ENCODE peak calls at places on chromosomes 4 and X, in six cellular contexts. Z, E, K, W, U and M are unnamed samples.

GRCh38 chrX:103806862-103807474 is 25.1 kb downstream of the RAB9B start:
- DNase-seq in Z (no peak), E (no peak), K (no peak), W (no peak), U (no peak), M (no peak)

GRCh38 chr4:186845137-186845842 is 121.6 kb upstream of the FAT1 start:
- DNase-seq in Z (no peak), E (peak), K (peak), W (peak), U (peak), M (no peak)

GRCh38 chr4:116870667-116871066 is 214.7 kb downstream of the TRAM1L1 start:
- DNase-seq in Z (no peak), E (no peak), K (no peak), W (no peak), U (no peak), M (no peak)

GRCh38 chrX:40805404-40805803 is 70.1 kb upstream of the MED14 start:
- DNase-seq in Z (no peak), E (no peak), K (no peak), W (no peak), U (peak), M (no peak)

GRCh38 chrX:30821116-30821515 is 67.9 kb downstream of the TAB3 start:
- DNase-seq in Z (no peak), E (peak), K (no peak), W (no peak), U (no peak), M (no peak)

GRCh38 chr4:154208424-154208823 is 283.2 kb downstream of the DCHS2 start:
- DNase-seq in Z (no peak), E (no peak), K (peak), W (no peak), U (peak), M (no peak)

GRCh38 chr4:148273501-148273986 is 168.7 kb downstream of the NR3C2 start:
- DNase-seq in Z (no peak), E (peak), K (no peak), W (no peak), U (no peak), M (no peak)

GRCh38 chrX:138492371-138492770 is 219.1 kb downstream of the FGF13 start:
- DNase-seq in Z (no peak), E (no peak), K (no peak), W (no peak), U (no peak), M (no peak)

GRCh38 chr4:152398060-152398459 is 137.8 kb downstream of the FBXW7 start:
- DNase-seq in Z (no peak), E (peak), K (no peak), W (peak), U (peak), M (no peak)

GRCh38 chr4:169272265-169272886 is 1.6 kb upstream of the SH3RF1 start:
- DNase-seq in Z (peak), E (peak), K (peak), W (peak), U (no peak), M (peak)

GRCh38 chrX:135543924-135544323 is 23.5 kb downstream of the INTS6L start:
- DNase-seq in Z (no peak), E (no peak), K (no peak), W (no peak), U (no peak), M (peak)

GRCh38 chr4:85644061-85644460 is 169.1 kb downstream of the ARHGAP24 start:
- DNase-seq in Z (no peak), E (no peak), K (no peak), W (no peak), U (no peak), M (no peak)

GRCh38 chr4:35963969-35964515 is 280.3 kb downstream of the ARAP2 start:
- DNase-seq in Z (no peak), E (peak), K (peak), W (no peak), U (no peak), M (no peak)

GRCh38 chrX:30343206-30343605 is 34.0 kb upstream of the NR0B1 start:
- DNase-seq in Z (no peak), E (no peak), K (no peak), W (no peak), U (no peak), M (no peak)

GRCh38 chr4:117434424-117434823 is 349.0 kb upstream of the TRAM1L1 start:
- DNase-seq in Z (no peak), E (no peak), K (no peak), W (no peak), U (no peak), M (no peak)

GRCh38 chrX:28586291-28586690 is 955 bp upstream of the IL1RAPL1 start:
- DNase-seq in Z (no peak), E (peak), K (no peak), W (peak), U (no peak), M (no peak)

GRCh38 chr4:98586634-98587354 is 71.6 kb downstream of the TSPAN5 start:
- DNase-seq in Z (no peak), E (no peak), K (no peak), W (no peak), U (no peak), M (no peak)

GRCh38 chr4:39354178-39354503 is 12.0 kb downstream of the RFC1 start:
- DNase-seq in Z (no peak), E (no peak), K (no peak), W (no peak), U (no peak), M (no peak)

GRCh38 chrX:27321632-27322031 is 141.5 kb downstream of the PPP4R3C start:
- DNase-seq in Z (no peak), E (no peak), K (no peak), W (no peak), U (no peak), M (no peak)

GRCh38 chrX:12970691-12971202 is 4.2 kb upstream of the TMSB4X start:
- DNase-seq in Z (no peak), E (peak), K (no peak), W (peak), U (peak), M (no peak)

GRCh38 chrX:49876750-49877149 is 2.5 kb upstream of the USP27X start:
- DNase-seq in Z (no peak), E (peak), K (peak), W (peak), U (peak), M (peak)

GRCh38 chr4:145565328-145565727 is 53.9 kb upstream of the MMAA start:
- DNase-seq in Z (no peak), E (no peak), K (no peak), W (no peak), U (no peak), M (no peak)

GRCh38 chrX:28787206-28787605 is 200.0 kb downstream of the IL1RAPL1 start:
- DNase-seq in Z (no peak), E (peak), K (peak), W (peak), U (no peak), M (no peak)

GRCh38 chr4:144666539-144667175 is 20.7 kb downstream of the HHIP start:
- DNase-seq in Z (no peak), E (peak), K (peak), W (peak), U (no peak), M (no peak)

GRCh38 chr4:76703123-76703490 is 194.8 kb downstream of the SOWAHB start:
- DNase-seq in Z (no peak), E (peak), K (peak), W (no peak), U (no peak), M (no peak)

GRCh38 chr4:88897180-88897579 is 159.8 kb downstream of the FAM13A start:
- DNase-seq in Z (no peak), E (no peak), K (peak), W (peak), U (no peak), M (no peak)

GRCh38 chr4:142818009-142818408 is 28.1 kb downstream of the INPP4B start:
- DNase-seq in Z (no peak), E (peak), K (no peak), W (peak), U (no peak), M (no peak)

GRCh38 chr4:5338511-5338910 is 287.2 kb downstream of the STK32B start:
- DNase-seq in Z (no peak), E (no peak), K (no peak), W (no peak), U (no peak), M (no peak)

GRCh38 chrX:70174754-70175153 is 2.5 kb upstream of the DGAT2L6 start:
- DNase-seq in Z (no peak), E (no peak), K (no peak), W (peak), U (no peak), M (no peak)

GRCh38 chrX:123308663-123309062 is 124.6 kb downstream of the GRIA3 start:
- DNase-seq in Z (no peak), E (no peak), K (no peak), W (no peak), U (no peak), M (no peak)

GRCh38 chr4:147732516-147733193 is 767 bp downstream of the ARHGAP10 start:
- DNase-seq in Z (no peak), E (peak), K (peak), W (peak), U (no peak), M (peak)

GRCh38 chrX:24643116-24643515 is 4.0 kb downstream of the PCYT1B start:
- DNase-seq in Z (no peak), E (peak), K (peak), W (no peak), U (peak), M (no peak)

GRCh38 chr4:8044699-8045098 is 105.0 kb upstream of the AFAP1 start:
- DNase-seq in Z (no peak), E (no peak), K (no peak), W (no peak), U (no peak), M (no peak)

GRCh38 chr4:186190456-186191265 is 706 bp upstream of the CYP4V2 start:
- DNase-seq in Z (no peak), E (peak), K (no peak), W (no peak), U (peak), M (peak)

DNA sequence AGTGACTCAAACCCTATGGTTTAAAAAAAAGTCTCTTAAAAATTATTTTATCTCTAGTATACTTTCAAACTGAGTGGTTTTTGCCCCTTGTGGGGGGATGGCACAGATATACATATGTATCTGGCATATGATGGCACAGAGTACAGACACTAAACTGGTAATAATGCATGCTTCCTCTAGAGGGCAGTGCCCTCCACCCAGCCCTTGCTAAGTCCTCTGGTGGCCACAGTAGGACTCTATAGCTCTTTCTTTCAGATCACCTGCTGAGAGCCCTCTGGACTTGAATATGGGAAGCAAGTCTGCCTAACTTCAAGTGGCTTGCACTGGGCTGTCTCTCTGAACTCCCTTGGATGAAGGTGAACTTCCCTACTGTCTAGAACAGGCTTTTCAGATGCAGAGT is 66.3 kb downstream of the TSPAN7 start:
- DNase-seq in Z (no peak), E (peak), K (peak), W (peak), U (peak), M (peak)
- TF ChIP-seq CTCF in Z (peak), E (peak), K (peak), W (peak), U (peak), M (peak)

GRCh38 chr4:3493720-3494492 is 30.8 kb downstream of the DOK7 start:
- DNase-seq in Z (no peak), E (no peak), K (no peak), W (no peak), U (no peak), M (no peak)

GRCh38 chr4:3496021-3496420 is 32.9 kb downstream of the DOK7 start:
- DNase-seq in Z (no peak), E (no peak), K (no peak), W (no peak), U (no peak), M (no peak)

GRCh38 chr4:3495341-3495975 is 32.4 kb downstream of the DOK7 start:
- DNase-seq in Z (no peak), E (no peak), K (no peak), W (no peak), U (no peak), M (no peak)

GRCh38 chr4:3492741-3493719 is 29.9 kb downstream of the DOK7 start:
- DNase-seq in Z (no peak), E (no peak), K (no peak), W (peak), U (no peak), M (no peak)

GRCh38 chr4:3494501-3494900 is 31.4 kb downstream of the DOK7 start:
- DNase-seq in Z (no peak), E (no peak), K (no peak), W (no peak), U (no peak), M (no peak)
- TF ChIP-seq CTCF in Z (no peak), E (no peak), K (no peak), W (no peak), U (no peak), M (no peak)

DNA sequence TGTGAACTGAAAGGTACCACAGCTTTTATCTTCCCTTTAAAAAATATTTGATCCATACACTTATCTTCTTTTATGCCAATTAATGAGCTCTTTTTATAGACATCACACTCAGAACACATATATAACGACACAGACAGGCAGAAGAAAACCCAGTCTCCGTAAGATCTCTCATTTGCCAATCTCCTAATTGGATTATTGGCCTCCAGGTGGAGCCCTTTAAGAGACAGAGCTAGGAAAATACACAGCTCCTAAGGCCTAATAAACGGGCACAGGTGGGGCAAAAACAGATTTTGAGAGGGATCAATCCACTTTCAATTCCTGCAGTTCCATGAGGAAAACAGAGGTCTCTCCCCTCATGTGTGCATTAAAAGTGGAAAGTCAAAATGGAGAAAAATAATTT is 1495.4 kb downstream of the RPA4 start:
- DNase-seq in Z (no peak), E (no peak), K (no peak), W (no peak), U (no peak), M (no peak)
- TF ChIP-seq CTCF in Z (peak), E (no peak), K (no peak), W (no peak), U (no peak), M (no peak)

DNA sequence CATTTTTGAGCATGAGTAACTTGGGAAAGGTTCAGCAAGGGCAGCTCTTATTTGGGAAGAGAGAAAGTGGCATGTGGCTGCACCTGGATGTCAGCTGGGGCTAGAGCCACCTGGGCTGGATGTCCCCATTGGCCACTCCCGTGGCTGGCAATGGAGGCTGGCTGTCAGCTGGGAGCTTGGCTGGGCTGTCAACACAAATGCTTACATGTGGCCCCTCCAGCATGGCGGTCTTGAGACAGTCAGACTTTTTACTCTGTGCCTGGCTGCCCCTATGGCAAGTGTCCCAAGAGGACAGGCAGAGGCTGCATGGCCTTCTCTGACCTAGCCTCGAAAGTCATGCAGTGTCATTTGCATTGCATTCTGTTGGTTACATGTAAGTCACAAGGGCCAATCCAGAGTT is 99.6 kb downstream of the FAM53A start:
- DNase-seq in Z (no peak), E (no peak), K (no peak), W (no peak), U (no peak), M (no peak)
- TF ChIP-seq CTCF in Z (no peak), E (no peak), K (no peak), W (no peak), U (no peak), M (no peak)

GRCh38 chr4:1777822-1778641 is 15.1 kb upstream of the FGFR3 start:
- DNase-seq in Z (no peak), E (peak), K (peak), W (no peak), U (peak), M (no peak)
- TF ChIP-seq CTCF in Z (no peak), E (peak), K (no peak), W (no peak), U (no peak), M (no peak)

DNA sequence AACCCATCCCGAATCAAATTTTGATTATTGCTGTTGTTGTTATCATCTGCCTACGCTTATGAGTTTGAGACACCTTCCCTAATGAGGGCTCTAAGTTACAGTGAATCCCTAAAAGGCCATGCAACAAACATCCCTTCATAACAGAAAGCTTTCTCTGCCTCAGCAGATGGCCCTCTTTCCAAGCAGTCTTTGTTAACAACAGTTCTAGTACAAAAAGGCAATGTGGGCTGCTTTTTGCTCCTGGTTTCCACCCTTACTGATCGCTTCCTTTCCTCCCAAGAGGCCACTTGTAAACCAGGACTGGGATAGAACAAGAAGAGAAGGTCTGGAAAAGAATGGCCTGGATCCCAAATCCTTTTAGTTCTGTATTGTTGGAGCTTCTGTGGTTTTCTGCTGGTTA is 24.2 kb downstream of the GPC4 start:
- DNase-seq in Z (no peak), E (no peak), K (no peak), W (no peak), U (no peak), M (no peak)
- TF ChIP-seq CTCF in Z (no peak), E (no peak), K (no peak), W (no peak), U (no peak), M (no peak)

GRCh38 chrX:83416273-83416672 is 91.8 kb upstream of the POU3F4 start:
- DNase-seq in Z (no peak), E (peak), K (no peak), W (no peak), U (no peak), M (no peak)
- TF ChIP-seq CTCF in Z (no peak), E (no peak), K (peak), W (peak), U (no peak), M (no peak)

GRCh38 chrX:119419898-119420297 is 20.8 kb downstream of the SLC25A43 start:
- DNase-seq in Z (no peak), E (no peak), K (no peak), W (no peak), U (no peak), M (no peak)

GRCh38 chrX:119419146-119419545 is 20.0 kb downstream of the SLC25A43 start:
- DNase-seq in Z (no peak), E (no peak), K (no peak), W (no peak), U (no peak), M (no peak)

GRCh38 chrX:119417376-119417775 is 18.2 kb downstream of the SLC25A43 start:
- DNase-seq in Z (no peak), E (no peak), K (no peak), W (no peak), U (no peak), M (no peak)

GRCh38 chrX:119421306-119421705 is 22.2 kb downstream of the SLC25A43 start:
- DNase-seq in Z (no peak), E (no peak), K (no peak), W (no peak), U (no peak), M (no peak)

DNA sequence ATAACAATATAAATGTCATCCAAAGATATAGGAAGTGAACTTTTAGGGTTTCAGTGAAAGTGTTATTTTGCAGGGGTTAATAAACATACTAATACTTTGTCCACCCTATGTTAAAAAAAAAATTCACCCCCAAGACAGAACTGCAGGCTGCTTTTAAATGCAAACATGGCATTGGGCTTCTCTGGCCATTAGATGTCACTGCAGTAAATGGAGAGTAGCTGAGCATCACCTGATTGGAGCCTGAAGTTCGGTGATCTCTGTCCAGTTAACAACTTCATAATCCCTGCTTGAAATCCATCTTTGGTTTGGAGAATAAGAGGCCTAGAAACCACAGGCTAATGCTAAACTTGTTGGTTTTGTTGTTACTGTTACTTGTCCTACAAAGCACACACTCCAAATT is 18.7 kb downstream of the SLC25A43 start:
- DNase-seq in Z (no peak), E (peak), K (no peak), W (no peak), U (peak), M (no peak)
- TF ChIP-seq CTCF in Z (peak), E (peak), K (peak), W (peak), U (peak), M (no peak)

GRCh38 chr4:184388106-184388505 is 86.2 kb downstream of the IRF2 start:
- DNase-seq in Z (no peak), E (no peak), K (no peak), W (no peak), U (no peak), M (no peak)

GRCh38 chr4:184392748-184393334 is 81.5 kb downstream of the IRF2 start:
- DNase-seq in Z (no peak), E (no peak), K (no peak), W (no peak), U (no peak), M (no peak)

GRCh38 chr4:184392321-184392720 is 82.0 kb downstream of the IRF2 start:
- DNase-seq in Z (no peak), E (no peak), K (no peak), W (no peak), U (no peak), M (no peak)

GRCh38 chr4:184387351-184387750 is 87.0 kb downstream of the IRF2 start:
- DNase-seq in Z (no peak), E (no peak), K (no peak), W (no peak), U (no peak), M (peak)

DNA sequence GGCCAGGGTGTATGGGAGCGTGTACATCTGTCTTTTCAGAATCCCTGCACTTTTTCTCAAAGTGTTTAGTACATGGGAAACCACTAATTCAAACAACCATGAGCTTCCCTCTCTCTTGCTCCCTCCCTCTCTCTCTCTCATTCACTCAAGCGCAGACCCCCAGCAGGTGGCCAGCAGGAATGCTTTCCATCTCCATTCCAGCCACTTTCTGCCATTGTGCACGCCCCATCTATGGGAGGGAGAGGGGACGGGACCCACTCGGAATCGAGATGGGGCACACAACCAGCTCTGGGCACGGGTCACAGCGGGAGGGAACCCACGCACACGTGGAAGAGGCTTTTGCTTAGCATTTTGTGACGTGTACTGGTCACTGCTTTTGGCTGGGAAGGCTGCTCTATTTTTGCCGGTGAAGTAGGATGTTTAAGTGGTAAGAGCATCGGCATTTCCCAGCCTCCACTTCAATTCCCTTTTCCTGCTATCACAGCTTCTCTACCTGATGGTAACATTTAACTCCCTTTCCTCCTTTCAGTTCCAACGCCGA is 84.3 kb downstream of the IRF2 start:
- DNase-seq in Z (no peak), E (no peak), K (no peak), W (no peak), U (no peak), M (no peak)
- TF ChIP-seq CTCF in Z (no peak), E (no peak), K (no peak), W (no peak), U (no peak), M (no peak)